ENCODE peak calls at places on chromosomes 3 and 15, in five cellular contexts. Z is suprapubic skin, V is astrocyte, G is ascending aorta, X is uterus. C is an unnamed sample.

GRCh38 chr15:81809543-81809942 is 236.3 kb downstream of the MEX3B start:
- DNase-seq in X (no peak), Z (no peak), V (no peak), G (no peak), C (no peak)

GRCh38 chr3:171932153-171932567 is 89.0 kb downstream of the TMEM212 start:
- DNase-seq in Z (no peak), X (no peak), V (no peak), G (no peak), C (no peak)

GRCh38 chr3:177056927-177057326 is 140.4 kb downstream of the TBL1XR1 start:
- DNase-seq in X (no peak), V (no peak), Z (no peak), G (no peak), C (no peak)

GRCh38 chr3:178436773-178437172 is 99.5 kb upstream of the KCNMB2 start:
- DNase-seq in X (peak; percentile 23), Z (no peak), G (no peak), V (peak; percentile 59), C (no peak)

GRCh38 chr3:52891164-52891563 is 6.2 kb downstream of the STIMATE start:
- DNase-seq in X (no peak), G (no peak), Z (no peak), V (no peak), C (no peak)

GRCh38 chr3:80051602-80051962 is 283.8 kb upstream of the ROBO1 start:
- DNase-seq in V (no peak), G (no peak), Z (no peak), X (no peak), C (no peak)

GRCh38 chr3:71285086-71285485 is 298.4 kb downstream of the FOXP1 start:
- DNase-seq in G (no peak), V (no peak), Z (no peak), X (no peak), C (no peak)

GRCh38 chr3:146781606-146782005 is 176.5 kb upstream of the PLSCR5 start:
- DNase-seq in V (peak; percentile 16), G (no peak), Z (no peak), X (no peak), C (no peak)

GRCh38 chr15:98163319-98164030 is 203.0 kb downstream of the ARRDC4 start:
- DNase-seq in G (no peak), Z (no peak), V (no peak), X (no peak), C (no peak)

GRCh38 chr3:7695067-7695466 is 806.6 kb upstream of the LMCD1 start:
- DNase-seq in Z (no peak), V (no peak), X (no peak), G (no peak), C (no peak)

GRCh38 chr3:99394831-99395733 is 243.3 kb upstream of the COL8A1 start:
- DNase-seq in X (no peak), V (peak; percentile 92), Z (no peak), G (no peak), C (no peak)

GRCh38 chr3:21466491-21466890 is 284.5 kb downstream of the ZNF385D start:
- DNase-seq in G (no peak), V (peak; percentile 51), X (no peak), Z (no peak), C (no peak)

GRCh38 chr3:168877899-168878298 is 782.2 kb upstream of the GOLIM4 start:
- DNase-seq in X (no peak), Z (no peak), V (no peak), G (no peak), C (no peak)

GRCh38 chr3:8996681-8997121 is 33.4 kb upstream of the RAD18 start:
- DNase-seq in G (no peak), V (peak; percentile 10), X (peak; percentile 72), Z (no peak), C (peak; percentile 51)

GRCh38 chr3:61560452-61561373 is 658 bp upstream of the PTPRG start:
- DNase-seq in V (peak; percentile 70), X (peak; percentile 87), G (peak; percentile 92), Z (peak; percentile 91), C (peak; percentile 88)

GRCh38 chr3:25532763-25533162 is 104.7 kb downstream of the RARB start:
- DNase-seq in V (no peak), Z (no peak), G (no peak), X (no peak), C (no peak)

GRCh38 chr3:141231923-141232861 is 567 bp downstream of the PXYLP1 start:
- DNase-seq in X (peak; percentile 53), V (no peak), Z (peak; percentile 76), G (no peak), C (peak; percentile 35)

GRCh38 chr3:38578081-38578475 is 71.4 kb downstream of the SCN5A start:
- DNase-seq in G (peak; percentile 8), X (no peak), Z (no peak), V (no peak), C (no peak)

GRCh38 chr3:38578551-38578950 is 70.9 kb downstream of the SCN5A start:
- DNase-seq in X (no peak), G (peak; percentile 50), Z (no peak), V (no peak), C (no peak)

GRCh38 chr3:38580450-38581382 is 68.8 kb downstream of the SCN5A start:
- DNase-seq in G (peak; percentile 53), V (no peak), X (no peak), Z (no peak), C (peak; percentile 49)

GRCh38 chr3:38579551-38580449 is 69.7 kb downstream of the SCN5A start:
- DNase-seq in V (peak; percentile 7), X (no peak), G (peak; percentile 54), Z (no peak), C (peak; percentile 61)

GRCh38 chr3:38579146-38579545 is 70.3 kb downstream of the SCN5A start:
- DNase-seq in Z (no peak), V (peak; percentile 5), G (peak; percentile 51), X (no peak), C (peak; percentile 89)
- TF ChIP-seq CTCF in Z (no peak), V (no peak), G (no peak), X (no peak), C (peak; percentile 48)

DNA sequence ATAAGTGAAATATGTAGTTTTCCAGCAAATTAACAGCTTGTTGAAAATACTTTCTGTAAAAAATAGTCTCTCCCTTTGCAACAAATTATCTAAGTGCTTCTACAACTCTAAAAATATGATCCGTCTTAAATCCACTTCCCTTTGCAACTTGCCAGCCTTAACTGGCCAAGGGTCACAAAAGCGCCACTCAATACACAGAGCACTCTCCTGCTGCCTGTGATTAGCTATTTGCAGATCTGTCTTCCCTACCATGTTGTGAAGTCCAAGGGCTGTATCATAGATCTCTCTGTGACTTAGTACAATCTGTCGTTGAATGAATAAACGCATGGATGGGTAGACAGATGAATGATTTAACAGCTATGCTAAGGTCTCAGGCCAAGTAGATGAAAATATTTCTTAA is 76.2 kb downstream of the ITGB5 start:
- DNase-seq in V (no peak), Z (no peak), G (no peak), X (no peak), C (no peak)
- H3K4me1 ChIP-seq in V (peaks cover 42% of the 10 kb centered on the region), Z (peaks cover 70% of the 10 kb centered on the region), G (peaks cover 63% of the 10 kb centered on the region), X (peaks cover 5% of the 10 kb centered on the region), C (peaks cover 68% of the 10 kb centered on the region)

GRCh38 chr3:183810643-183811594 is 14.5 kb downstream of the MAP6D1 start:
- DNase-seq in Z (no peak), V (no peak), X (no peak), G (no peak), C (no peak)

GRCh38 chr3:183807881-183808280 is 17.5 kb downstream of the MAP6D1 start:
- DNase-seq in X (no peak), G (no peak), V (no peak), Z (no peak), C (no peak)

GRCh38 chr3:183807329-183807728 is 18.0 kb downstream of the MAP6D1 start:
- DNase-seq in Z (no peak), G (no peak), X (no peak), V (no peak), C (no peak)

GRCh38 chr3:183808355-183808754 is 17.0 kb downstream of the MAP6D1 start:
- DNase-seq in X (no peak), G (no peak), V (no peak), Z (no peak), C (no peak)

GRCh38 chr3:183809209-183809608 is 16.2 kb downstream of the MAP6D1 start:
- DNase-seq in V (no peak), Z (no peak), G (no peak), X (no peak), C (no peak)
- H3K36me3 ChIP-seq in V (peaks cover 60% of the 10 kb centered on the region), Z (peaks cover 74% of the 10 kb centered on the region), G (peaks cover 75% of the 10 kb centered on the region), X (no peaks in the 10 kb centered on the region), C (peaks cover 73% of the 10 kb centered on the region)

GRCh38 chr15:23629234-23629805 is 18.3 kb downstream of the MAGEL2 start:
- DNase-seq in X (no peak), V (no peak), G (no peak), Z (no peak), C (no peak)
- TF ChIP-seq CTCF in X (peak; percentile 11), V (peak; percentile 43), G (no peak), Z (no peak), C (peak; percentile 43)

GRCh38 chr15:29208352-29208751 is 61.3 kb downstream of the NSMCE3 start:
- DNase-seq in G (no peak), V (no peak), X (no peak), Z (no peak), C (no peak)

GRCh38 chr15:29204356-29204755 is 65.3 kb downstream of the NSMCE3 start:
- DNase-seq in Z (no peak), G (no peak), X (no peak), V (no peak), C (no peak)

GRCh38 chr15:29207758-29208108 is 61.9 kb downstream of the NSMCE3 start:
- DNase-seq in X (no peak), Z (no peak), G (no peak), V (no peak), C (no peak)

GRCh38 chr15:29207027-29207757 is 62.4 kb downstream of the NSMCE3 start:
- DNase-seq in V (no peak), Z (no peak), G (no peak), X (no peak), C (no peak)
- H3K4me1 ChIP-seq in V (no peaks in the 10 kb centered on the region), Z (no peaks in the 10 kb centered on the region), G (no peaks in the 10 kb centered on the region), X (no peaks in the 10 kb centered on the region), C (no peaks in the 10 kb centered on the region)

GRCh38 chr3:45950686-45951600 is 7.7 kb downstream of the CXCR6 start:
- DNase-seq in X (no peak), G (no peak), V (no peak), Z (no peak), C (no peak)
- H3K36me3 ChIP-seq in X (no peaks in the 10 kb centered on the region), G (peaks cover 91% of the 10 kb centered on the region), V (peaks cover 14% of the 10 kb centered on the region), Z (peaks cover 95% of the 10 kb centered on the region), C (peaks cover 100% of the 10 kb centered on the region)

GRCh38 chr3:160447544-160447943 is 2.0 kb downstream of the TRIM59 start:
- DNase-seq in V (peak; percentile 36), Z (no peak), X (no peak), G (no peak), C (no peak)

GRCh38 chr3:160451602-160452001 is 2.0 kb upstream of the TRIM59 start:
- DNase-seq in G (no peak), Z (no peak), V (no peak), X (no peak), C (no peak)

GRCh38 chr3:160450846-160451245 is 1.3 kb upstream of the TRIM59 start:
- DNase-seq in G (no peak), X (no peak), V (peak; percentile 90), Z (no peak), C (no peak)

GRCh38 chr3:160448845-160449659 is 534 bp downstream of the TRIM59 start:
- DNase-seq in Z (peak; percentile 60), V (peak; percentile 27), G (no peak), X (no peak), C (no peak)

GRCh38 chr3:160449660-160450598 is at the start of gene TRIM59:
- DNase-seq in V (peak; percentile 94), Z (peak; percentile 87), X (peak; percentile 80), G (peak; percentile 94), C (peak; percentile 75)
- TF ChIP-seq CTCF in V (no peak), Z (no peak), X (no peak), G (no peak), C (no peak)